ENCODE peak calls at places on chromosomes 2 and 18, in seven cellular contexts. X is IMR-90; L is fibroblast of the conjunctiva; K is PC-9; Q is NCI-H1048; F is activated naive CD8-positive, alpha-beta T cell treated with anti-CD3 and anti-CD28 coated beads, Interleukin-2, amount 50 U/mL, for 24 hours; V is Caki2. H is an unnamed sample.

GRCh38 chr2:72289283-72289682 is 141.6 kb upstream of the CYP26B1 start:
- DNase-seq in X (peak), L (no peak), K (no peak), Q (no peak), F (no peak), V (no peak), H (no peak)

GRCh38 chr18:67590571-67591141 is 74.1 kb upstream of the DSEL start:
- DNase-seq in X (peak), L (no peak), K (no peak), Q (no peak), F (no peak), V (no peak), H (no peak)

GRCh38 chr18:80231616-80232015 is 15.7 kb downstream of the PARD6G start:
- DNase-seq in X (no peak), L (no peak), K (no peak), Q (no peak), F (no peak), V (no peak), H (no peak)

GRCh38 chr2:72116081-72116533 is 31.6 kb downstream of the CYP26B1 start:
- DNase-seq in X (no peak), L (no peak), K (no peak), Q (no peak), F (no peak), V (no peak), H (no peak)

GRCh38 chr2:101003278-101003775 is 1.2 kb downstream of the RPL31 start:
- DNase-seq in X (peak), L (no peak), K (no peak), Q (no peak), F (no peak), V (no peak), H (peak)

GRCh38 chr2:239187464-239188253 is 213.2 kb downstream of the HDAC4 start:
- DNase-seq in X (no peak), L (no peak), K (no peak), Q (no peak), F (no peak), V (no peak), H (no peak)

GRCh38 chr2:155965415-155966070 is 367.0 kb downstream of the NR4A2 start:
- DNase-seq in X (no peak), L (no peak), K (no peak), Q (no peak), F (no peak), V (no peak), H (no peak)

GRCh38 chr2:233242231-233242917 is 9.1 kb upstream of the ATG16L1 start:
- DNase-seq in X (peak), L (no peak), K (no peak), Q (no peak), F (no peak), V (no peak), H (no peak)

GRCh38 chr2:70300771-70301343 is 1.0 kb downstream of the FAM136A start:
- DNase-seq in X (no peak), L (no peak), K (no peak), Q (no peak), F (no peak), V (no peak), H (no peak)

GRCh38 chr18:46555724-46556123 is 101.3 kb downstream of the LOXHD1 start:
- DNase-seq in X (peak), L (no peak), K (peak), Q (no peak), F (peak), V (no peak), H (no peak)

GRCh38 chr18:78087338-78087737 is 837.7 kb downstream of the GALR1 start:
- DNase-seq in X (no peak), L (no peak), K (no peak), Q (no peak), F (no peak), V (no peak), H (no peak)

GRCh38 chr18:43277164-43277600 is at the start of gene SYT4:
- DNase-seq in X (peak), L (no peak), K (peak), Q (peak), F (no peak), V (peak), H (peak)

GRCh38 chr2:130963849-130964793 is 127.4 kb downstream of the ARHGEF4 start:
- DNase-seq in X (no peak), L (no peak), K (no peak), Q (no peak), F (peak), V (no peak), H (no peak)

GRCh38 chr2:127479219-127479825 is 47.0 kb downstream of the IWS1 start:
- DNase-seq in X (peak), L (peak), K (no peak), Q (no peak), F (no peak), V (peak), H (peak)

GRCh38 chr2:67641709-67642397 is 244.7 kb downstream of the ETAA1 start:
- DNase-seq in X (peak), L (no peak), K (no peak), Q (no peak), F (no peak), V (no peak), H (no peak)

GRCh38 chr2:152298754-152299153 is 36.2 kb upstream of the FMNL2 start:
- DNase-seq in X (peak), L (no peak), K (no peak), Q (no peak), F (no peak), V (peak), H (no peak)

GRCh38 chr2:74514368-74515270 is at the start of gene TLX2:
- DNase-seq in X (no peak), L (no peak), K (no peak), Q (no peak), F (no peak), V (no peak), H (no peak)

GRCh38 chr2:44120428-44120827 is 48.2 kb upstream of the PPM1B start:
- DNase-seq in X (peak), L (no peak), K (no peak), Q (no peak), F (no peak), V (no peak), H (peak)

GRCh38 chr2:71552356-71552755 is 99.0 kb downstream of the DYSF start:
- DNase-seq in X (no peak), L (no peak), K (no peak), Q (no peak), F (no peak), V (no peak), H (no peak)

H was measured in kidney glomerular epithelial cell.